ENCODE peak calls at places on chromosomes 12 and 14, in six cellular contexts. One of them, this sample, is unnamed.

GRCh38 chr12:130633771-130634170 is 82.3 kb downstream of the RIMBP2 start:
- DNase-seq in cardiac fibroblast: no peak
- DNase-seq in left lung: no peak
- DNase-seq in GM12892: no peak
- DNase-seq in HFFc6: no peak
- DNase-seq in stimulated activated CD4-positive, alpha-beta T cell treated with anti-CD3 and anti-CD28 coated beads, Interleukin-4, amount 100 ng/mL, for 4 hours: no peak
- DNase-seq in this sample: no peak

GRCh38 chr12:50999139-50999538 is 27.0 kb downstream of the SLC11A2 start:
- DNase-seq in cardiac fibroblast: no peak
- DNase-seq in left lung: no peak
- DNase-seq in GM12892: no peak
- DNase-seq in HFFc6: no peak
- DNase-seq in stimulated activated CD4-positive, alpha-beta T cell treated with anti-CD3 and anti-CD28 coated beads, Interleukin-4, amount 100 ng/mL, for 4 hours: no peak
- DNase-seq in this sample: no peak

GRCh38 chr14:103141117-103141796 is 18.0 kb downstream of the TNFAIP2 start:
- DNase-seq in cardiac fibroblast: peak; percentile 65
- DNase-seq in left lung: peak; percentile 46
- DNase-seq in GM12892: no peak
- DNase-seq in HFFc6: peak; percentile 9
- DNase-seq in stimulated activated CD4-positive, alpha-beta T cell treated with anti-CD3 and anti-CD28 coated beads, Interleukin-4, amount 100 ng/mL, for 4 hours: no peak
- DNase-seq in this sample: no peak

GRCh38 chr12:93833946-93834345 is 156.8 kb downstream of the CRADD start:
- DNase-seq in cardiac fibroblast: no peak
- DNase-seq in left lung: no peak
- DNase-seq in GM12892: no peak
- DNase-seq in HFFc6: no peak
- DNase-seq in stimulated activated CD4-positive, alpha-beta T cell treated with anti-CD3 and anti-CD28 coated beads, Interleukin-4, amount 100 ng/mL, for 4 hours: no peak
- DNase-seq in this sample: no peak

GRCh38 chr12:6827982-6828670 is at the start of gene P3H3:
- DNase-seq in cardiac fibroblast: peak; percentile 63
- DNase-seq in left lung: no peak
- DNase-seq in GM12892: no peak
- DNase-seq in HFFc6: peak; percentile 53
- DNase-seq in stimulated activated CD4-positive, alpha-beta T cell treated with anti-CD3 and anti-CD28 coated beads, Interleukin-4, amount 100 ng/mL, for 4 hours: no peak
- DNase-seq in this sample: no peak

GRCh38 chr12:16880864-16881285 is 274.9 kb upstream of the LMO3 start:
- DNase-seq in cardiac fibroblast: no peak
- DNase-seq in left lung: no peak
- DNase-seq in GM12892: no peak
- DNase-seq in HFFc6: no peak
- DNase-seq in stimulated activated CD4-positive, alpha-beta T cell treated with anti-CD3 and anti-CD28 coated beads, Interleukin-4, amount 100 ng/mL, for 4 hours: no peak
- DNase-seq in this sample: no peak

GRCh38 chr12:6996040-6996441 is 22.2 kb downstream of the LPCAT3 start:
- DNase-seq in cardiac fibroblast: peak; percentile 54
- DNase-seq in left lung: no peak
- DNase-seq in GM12892: no peak
- DNase-seq in HFFc6: peak; percentile 75
- DNase-seq in stimulated activated CD4-positive, alpha-beta T cell treated with anti-CD3 and anti-CD28 coated beads, Interleukin-4, amount 100 ng/mL, for 4 hours: no peak
- DNase-seq in this sample: no peak

GRCh38 chr12:55931317-55931779 is 386 bp downstream of the DGKA start:
- DNase-seq in cardiac fibroblast: no peak
- DNase-seq in left lung: no peak
- DNase-seq in GM12892: no peak
- DNase-seq in HFFc6: no peak
- DNase-seq in stimulated activated CD4-positive, alpha-beta T cell treated with anti-CD3 and anti-CD28 coated beads, Interleukin-4, amount 100 ng/mL, for 4 hours: no peak
- DNase-seq in this sample: no peak

GRCh38 chr14:32724864-32725550 is 213.7 kb upstream of the NPAS3 start:
- DNase-seq in cardiac fibroblast: peak; percentile 82
- DNase-seq in left lung: no peak
- DNase-seq in GM12892: no peak
- DNase-seq in HFFc6: peak; percentile 73
- DNase-seq in stimulated activated CD4-positive, alpha-beta T cell treated with anti-CD3 and anti-CD28 coated beads, Interleukin-4, amount 100 ng/mL, for 4 hours: no peak
- DNase-seq in this sample: no peak

GRCh38 chr12:66725031-66725430 is 46.2 kb upstream of the GRIP1 start:
- DNase-seq in cardiac fibroblast: no peak
- DNase-seq in left lung: no peak
- DNase-seq in GM12892: no peak
- DNase-seq in HFFc6: no peak
- DNase-seq in stimulated activated CD4-positive, alpha-beta T cell treated with anti-CD3 and anti-CD28 coated beads, Interleukin-4, amount 100 ng/mL, for 4 hours: no peak
- DNase-seq in this sample: no peak

GRCh38 chr14:79356040-79356439 is 855.3 kb downstream of the DIO2 start:
- DNase-seq in cardiac fibroblast: peak; percentile 3
- DNase-seq in left lung: no peak
- DNase-seq in GM12892: no peak
- DNase-seq in HFFc6: no peak
- DNase-seq in stimulated activated CD4-positive, alpha-beta T cell treated with anti-CD3 and anti-CD28 coated beads, Interleukin-4, amount 100 ng/mL, for 4 hours: no peak
- DNase-seq in this sample: no peak

GRCh38 chr12:104649217-104649834 is 192.6 kb downstream of the CHST11 start:
- DNase-seq in cardiac fibroblast: no peak
- DNase-seq in left lung: no peak
- DNase-seq in GM12892: no peak
- DNase-seq in HFFc6: no peak
- DNase-seq in stimulated activated CD4-positive, alpha-beta T cell treated with anti-CD3 and anti-CD28 coated beads, Interleukin-4, amount 100 ng/mL, for 4 hours: no peak
- DNase-seq in this sample: no peak

GRCh38 chr12:76029982-76030377 is 1.6 kb downstream of the PHLDA1 start:
- DNase-seq in cardiac fibroblast: peak; percentile 72
- DNase-seq in left lung: no peak
- DNase-seq in GM12892: no peak
- DNase-seq in HFFc6: no peak
- DNase-seq in stimulated activated CD4-positive, alpha-beta T cell treated with anti-CD3 and anti-CD28 coated beads, Interleukin-4, amount 100 ng/mL, for 4 hours: peak; percentile 16
- DNase-seq in this sample: no peak

GRCh38 chr12:11675952-11676505 is 26.6 kb downstream of the ETV6 start:
- DNase-seq in cardiac fibroblast: no peak
- DNase-seq in left lung: no peak
- DNase-seq in GM12892: no peak
- DNase-seq in HFFc6: no peak
- DNase-seq in stimulated activated CD4-positive, alpha-beta T cell treated with anti-CD3 and anti-CD28 coated beads, Interleukin-4, amount 100 ng/mL, for 4 hours: no peak
- DNase-seq in this sample: no peak

GRCh38 chr12:21891763-21892217 is 49.4 kb downstream of the ABCC9 start:
- DNase-seq in cardiac fibroblast: peak; percentile 31
- DNase-seq in left lung: peak; percentile 34
- DNase-seq in GM12892: no peak
- DNase-seq in HFFc6: no peak
- DNase-seq in stimulated activated CD4-positive, alpha-beta T cell treated with anti-CD3 and anti-CD28 coated beads, Interleukin-4, amount 100 ng/mL, for 4 hours: no peak
- DNase-seq in this sample: no peak

GRCh38 chr12:116353958-116354357 is 76.5 kb upstream of the MED13L start:
- DNase-seq in cardiac fibroblast: no peak
- DNase-seq in left lung: no peak
- DNase-seq in GM12892: no peak
- DNase-seq in HFFc6: no peak
- DNase-seq in stimulated activated CD4-positive, alpha-beta T cell treated with anti-CD3 and anti-CD28 coated beads, Interleukin-4, amount 100 ng/mL, for 4 hours: no peak
- DNase-seq in this sample: no peak

GRCh38 chr14:93959239-93960107 is 16.9 kb downstream of the ASB2 start:
- DNase-seq in cardiac fibroblast: peak; percentile 72
- DNase-seq in left lung: peak; percentile 80
- DNase-seq in GM12892: peak; percentile 92
- DNase-seq in HFFc6: peak; percentile 89
- DNase-seq in stimulated activated CD4-positive, alpha-beta T cell treated with anti-CD3 and anti-CD28 coated beads, Interleukin-4, amount 100 ng/mL, for 4 hours: peak; percentile 93
- DNase-seq in this sample: peak; percentile 97

GRCh38 chr12:8493084-8493483 is 20.2 kb upstream of the CLEC4D start:
- DNase-seq in cardiac fibroblast: no peak
- DNase-seq in left lung: peak; percentile 51
- DNase-seq in GM12892: peak; percentile 27
- DNase-seq in HFFc6: no peak
- DNase-seq in stimulated activated CD4-positive, alpha-beta T cell treated with anti-CD3 and anti-CD28 coated beads, Interleukin-4, amount 100 ng/mL, for 4 hours: peak; percentile 40
- DNase-seq in this sample: peak; percentile 38

GRCh38 chr14:31122098-31122611 is 85.4 kb downstream of the HECTD1 start:
- DNase-seq in cardiac fibroblast: peak; percentile 10
- DNase-seq in left lung: no peak
- DNase-seq in GM12892: no peak
- DNase-seq in HFFc6: no peak
- DNase-seq in stimulated activated CD4-positive, alpha-beta T cell treated with anti-CD3 and anti-CD28 coated beads, Interleukin-4, amount 100 ng/mL, for 4 hours: no peak
- DNase-seq in this sample: no peak

GRCh38 chr14:89509891-89510290 is 92.9 kb upstream of the FOXN3 start:
- DNase-seq in cardiac fibroblast: peak; percentile 21
- DNase-seq in left lung: no peak
- DNase-seq in GM12892: no peak
- DNase-seq in HFFc6: no peak
- DNase-seq in stimulated activated CD4-positive, alpha-beta T cell treated with anti-CD3 and anti-CD28 coated beads, Interleukin-4, amount 100 ng/mL, for 4 hours: no peak
- DNase-seq in this sample: no peak

GRCh38 chr12:645563-646071 is 17.6 kb downstream of the NINJ2 start:
- DNase-seq in cardiac fibroblast: peak; percentile 77
- DNase-seq in left lung: no peak
- DNase-seq in GM12892: no peak
- DNase-seq in HFFc6: peak; percentile 68
- DNase-seq in stimulated activated CD4-positive, alpha-beta T cell treated with anti-CD3 and anti-CD28 coated beads, Interleukin-4, amount 100 ng/mL, for 4 hours: no peak
- DNase-seq in this sample: no peak